ENCODE peak calls at places on chromosomes 5 and 9, in four cellular contexts. J, Y, Q and R are unnamed samples.

GRCh38 chr9:123929177-123929869 is 603 bp downstream of the DENND1A start:
- DNase-seq in Q (no peak), J (no peak), Y (no peak), R (no peak)

GRCh38 chr5:177553671-177554429 is 513 bp downstream of the FAM193B start:
- DNase-seq in J (no peak), Y (peak; percentile 3), Q (no peak), R (no peak)

GRCh38 chr5:24367211-24367610 is 277.6 kb downstream of the CDH10 start:
- DNase-seq in Q (no peak), J (no peak), Y (no peak), R (no peak)

GRCh38 chr5:73935719-73936118 is 309.7 kb downstream of the ARHGEF28 start:
- DNase-seq in Q (no peak), J (no peak), Y (no peak), R (no peak)

GRCh38 chr5:91049112-91049511 is 334.0 kb downstream of the ARRDC3 start:
- DNase-seq in Q (no peak), Y (no peak), J (no peak), R (no peak)

GRCh38 chr5:126658526-126658925 is 57.8 kb downstream of the PHAX start:
- DNase-seq in J (no peak), Y (no peak), Q (no peak), R (no peak)

GRCh38 chr5:112697833-112698232 is 39.9 kb upstream of the APC start:
- DNase-seq in Q (no peak), J (no peak), Y (no peak), R (no peak)

GRCh38 chr9:70073756-70074155 is 30.1 kb downstream of the MAMDC2 start:
- DNase-seq in J (no peak), Q (peak; percentile 50), Y (no peak), R (no peak)

GRCh38 chr5:177430972-177431316 is 4.5 kb downstream of the GRK6 start:
- DNase-seq in Y (no peak), J (no peak), Q (no peak), R (no peak)

GRCh38 chr9:106421772-106422171 is 441.2 kb upstream of the ZNF462 start:
- DNase-seq in Q (no peak), J (no peak), Y (no peak), R (no peak)

GRCh38 chr9:20620658-20621552 is 1.4 kb downstream of the MLLT3 start:
- DNase-seq in J (no peak), Y (peak; percentile 50), Q (peak; percentile 56), R (no peak)

GRCh38 chr9:129763235-129763917 is 10.5 kb upstream of the PTGES start:
- DNase-seq in Y (no peak), J (no peak), Q (peak; percentile 96), R (no peak)

GRCh38 chr5:96940586-96940985 is 4.7 kb downstream of the LNPEP start:
- DNase-seq in Q (peak; percentile 28), Y (no peak), J (no peak), R (no peak)

GRCh38 chr5:108481355-108481931 is 99.5 kb upstream of the FBXL17 start:
- DNase-seq in Q (peak; percentile 40), Y (no peak), J (no peak), R (no peak)

GRCh38 chr5:92565673-92566072 is 1015.3 kb downstream of the NR2F1-AS1 start:
- DNase-seq in Q (no peak), Y (no peak), J (no peak), R (no peak)

GRCh38 chr5:99104538-99105132 is 175.8 kb upstream of the CHD1 start:
- DNase-seq in J (no peak), Q (peak; percentile 58), Y (no peak), R (no peak)

GRCh38 chr9:128412120-128412790 is 8.4 kb upstream of the CERCAM start:
- DNase-seq in Q (peak; percentile 40), Y (peak; percentile 25), J (no peak), R (no peak)

GRCh38 chr5:172284275-172284971 is 859 bp upstream of the UBTD2 start:
- DNase-seq in Y (no peak), J (no peak), Q (no peak), R (no peak)

GRCh38 chr9:86547596-86547995 is 193.4 kb upstream of the TUT7 start:
- DNase-seq in J (no peak), Q (no peak), Y (no peak), R (no peak)

GRCh38 chr5:176543428-176544182 is 5.5 kb upstream of the CDHR2 start:
- DNase-seq in Y (peak; percentile 66), J (no peak), Q (peak; percentile 47), R (no peak)

GRCh38 chr9:71975833-71976232 is 64.4 kb downstream of the C9orf85 start:
- DNase-seq in Q (no peak), Y (no peak), J (no peak), R (no peak)

GRCh38 chr9:20028192-20028848 is 239.5 kb upstream of the SLC24A2 start:
- DNase-seq in Y (no peak), Q (no peak), J (no peak), R (no peak)

GRCh38 chr5:96045888-96046287 is 84.2 kb upstream of the ELL2 start:
- DNase-seq in Q (no peak), J (no peak), Y (no peak), R (no peak)

DNA sequence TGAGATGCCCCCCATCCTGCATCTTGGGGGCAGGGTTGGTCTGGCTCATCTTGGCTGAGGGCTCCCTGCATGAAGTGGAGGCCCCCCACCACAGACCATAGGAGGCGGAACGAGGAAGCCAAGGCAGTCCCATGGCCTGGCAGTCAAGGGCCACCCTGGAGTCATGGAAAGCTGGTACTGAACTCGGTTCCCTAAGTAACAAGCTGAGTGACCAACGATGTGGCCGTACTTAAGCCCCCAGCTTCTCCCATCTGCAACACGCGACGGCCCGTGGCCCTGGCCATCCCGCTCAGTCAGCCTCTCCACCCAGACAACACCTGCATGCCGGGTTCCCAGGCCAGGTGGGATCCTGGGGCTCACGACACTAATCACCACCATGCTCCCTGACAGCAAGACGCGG is 17.1 kb downstream of the BRD3 start:
- DNase-seq in J (no peak), Y (no peak), Q (no peak), R (no peak)
- H3K36me3 ChIP-seq in J (peaks cover 53% of the 10 kb centered on the region), Y (peaks cover 52% of the 10 kb centered on the region), Q (peaks cover 17% of the 10 kb centered on the region), R (no peaks in the 10 kb centered on the region)

GRCh38 chr5:10446490-10446889 is 4.8 kb downstream of the ROPN1L start:
- DNase-seq in J (no peak), Y (no peak), Q (no peak), R (no peak)
- H3K4me3 ChIP-seq in J (no peak overlapping the region), Y (no peak overlapping the region), Q (no peak overlapping the region), R (no peak overlapping the region)

DNA sequence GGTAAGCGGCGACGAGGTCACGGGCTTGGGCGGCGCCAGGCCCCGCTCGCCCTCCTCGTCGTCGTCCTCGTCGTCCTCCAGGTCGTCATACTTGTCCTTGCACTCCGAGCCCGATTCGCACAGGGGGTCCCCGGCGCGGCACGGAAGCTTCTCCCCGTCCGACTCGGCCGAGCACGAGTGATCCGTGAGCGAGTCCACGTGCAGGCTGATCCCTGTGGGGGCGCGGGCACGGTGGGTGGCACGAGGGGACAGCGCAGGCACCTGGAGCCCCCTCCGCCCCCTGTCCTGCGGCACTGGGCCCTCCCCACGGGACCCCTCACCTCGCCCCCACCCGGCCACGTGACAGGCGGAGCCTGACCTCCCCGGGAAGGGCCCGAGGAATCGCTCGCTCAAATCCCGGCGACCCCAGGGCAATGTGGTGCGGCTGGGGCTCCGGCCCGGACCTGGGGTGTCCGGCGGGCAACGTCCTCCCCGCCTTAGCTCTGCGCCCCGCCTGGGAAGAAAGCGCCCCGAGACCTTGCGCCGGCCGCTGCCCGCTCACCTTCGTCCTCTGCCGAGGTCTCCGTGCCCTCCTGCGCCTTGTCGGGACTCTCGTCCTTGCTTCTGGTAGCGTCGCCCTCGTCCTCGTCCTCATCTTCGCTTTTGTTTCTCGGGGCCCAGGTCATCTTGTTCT is 2.5 kb downstream of the IRX2 start:
- DNase-seq in Q (no peak), J (no peak), Y (no peak), R (no peak)
- H3K27me3 ChIP-seq in Q (no peaks in the 10 kb centered on the region), J (peaks cover 16% of the 10 kb centered on the region), Y (peaks cover 18% of the 10 kb centered on the region), R (peaks cover 54% of the 10 kb centered on the region)

GRCh38 chr9:135910757-135911156 is 3.4 kb upstream of the CAMSAP1 start:
- DNase-seq in Y (no peak), Q (no peak), J (no peak), R (no peak)

GRCh38 chr9:135916998-135917397 is 9.7 kb upstream of the CAMSAP1 start:
- DNase-seq in Q (no peak), J (no peak), Y (no peak), R (no peak)

GRCh38 chr9:135919318-135919717 is 12.0 kb upstream of the CAMSAP1 start:
- DNase-seq in Y (no peak), J (no peak), Q (no peak), R (no peak)

GRCh38 chr9:135910197-135910596 is 2.9 kb upstream of the CAMSAP1 start:
- DNase-seq in Q (no peak), J (no peak), Y (no peak), R (no peak)

GRCh38 chr9:135914921-135915320 is 7.6 kb upstream of the CAMSAP1 start:
- DNase-seq in Y (no peak), Q (peak; percentile 45), J (no peak), R (no peak)
- H3K36me3 ChIP-seq in Y (peaks cover 35% of the 10 kb centered on the region), Q (peaks cover 4% of the 10 kb centered on the region), J (peaks cover 24% of the 10 kb centered on the region), R (peaks cover 2% of the 10 kb centered on the region)

GRCh38 chr5:3197237-3197636 is 398.4 kb upstream of the IRX1 start:
- DNase-seq in Q (no peak), Y (no peak), J (no peak), R (no peak)
- H3K4me3 ChIP-seq in Q (no peak overlapping the region), Y (no peak overlapping the region), J (no peak overlapping the region), R (no peak overlapping the region)